ENCODE peak calls at places on chromosomes 12 and 14, in ten cellular contexts. One of them, this sample, is unnamed.

GRCh38 chr14:104593241-104593701 is 11.3 kb downstream of the TMEM179 start:
- DNase-seq in EH: no peak
- DNase-seq in ELF-1: no peak
- DNase-seq in PC-3: no peak
- DNase-seq in stimulated activated CD4-positive, alpha-beta T cell treated with anti-CD3 and anti-CD28 coated beads, Interleukin-15, amount 100 ng/mL, for 1 hour: no peak
- DNase-seq in NT2/D1: no peak
- DNase-seq in D341Med: no peak
- DNase-seq in H9: no peak
- DNase-seq in ecto neural progenitor cell: no peak
- DNase-seq in activated T-helper 1 cell treated with anti-CD3 and anti-CD28 coated beads, Interleukin-2, amount 50 U/mL, for 16 hours: no peak
- DNase-seq in this sample: no peak

GRCh38 chr14:75831455-75831854 is 150.3 kb downstream of the TGFB3 start:
- DNase-seq in EH: peak; percentile 84
- DNase-seq in ELF-1: no peak
- DNase-seq in PC-3: peak; percentile 87
- DNase-seq in stimulated activated CD4-positive, alpha-beta T cell treated with anti-CD3 and anti-CD28 coated beads, Interleukin-15, amount 100 ng/mL, for 1 hour: no peak
- DNase-seq in NT2/D1: no peak
- DNase-seq in D341Med: no peak
- DNase-seq in H9: no peak
- DNase-seq in ecto neural progenitor cell: no peak
- DNase-seq in activated T-helper 1 cell treated with anti-CD3 and anti-CD28 coated beads, Interleukin-2, amount 50 U/mL, for 16 hours: peak; percentile 8
- DNase-seq in this sample: peak; percentile 86

GRCh38 chr12:63400318-63400717 is 249.3 kb upstream of the AVPR1A start:
- DNase-seq in EH: no peak
- DNase-seq in ELF-1: no peak
- DNase-seq in PC-3: no peak
- DNase-seq in stimulated activated CD4-positive, alpha-beta T cell treated with anti-CD3 and anti-CD28 coated beads, Interleukin-15, amount 100 ng/mL, for 1 hour: no peak
- DNase-seq in NT2/D1: no peak
- DNase-seq in D341Med: no peak
- DNase-seq in H9: no peak
- DNase-seq in ecto neural progenitor cell: no peak
- DNase-seq in activated T-helper 1 cell treated with anti-CD3 and anti-CD28 coated beads, Interleukin-2, amount 50 U/mL, for 16 hours: no peak
- DNase-seq in this sample: peak; percentile 80

GRCh38 chr12:84136862-84137367 is 775.7 kb downstream of the SLC6A15 start:
- DNase-seq in EH: peak; percentile 67
- DNase-seq in ELF-1: no peak
- DNase-seq in PC-3: peak; percentile 91
- DNase-seq in stimulated activated CD4-positive, alpha-beta T cell treated with anti-CD3 and anti-CD28 coated beads, Interleukin-15, amount 100 ng/mL, for 1 hour: no peak
- DNase-seq in NT2/D1: no peak
- DNase-seq in D341Med: no peak
- DNase-seq in H9: no peak
- DNase-seq in ecto neural progenitor cell: no peak
- DNase-seq in activated T-helper 1 cell treated with anti-CD3 and anti-CD28 coated beads, Interleukin-2, amount 50 U/mL, for 16 hours: no peak
- DNase-seq in this sample: peak; percentile 87

GRCh38 chr12:389138-390096 is at the start of gene KDM5A:
- DNase-seq in EH: peak; percentile 91
- DNase-seq in ELF-1: peak; percentile 95
- DNase-seq in PC-3: peak; percentile 85
- DNase-seq in stimulated activated CD4-positive, alpha-beta T cell treated with anti-CD3 and anti-CD28 coated beads, Interleukin-15, amount 100 ng/mL, for 1 hour: peak; percentile 77
- DNase-seq in NT2/D1: peak; percentile 98
- DNase-seq in D341Med: peak; percentile 93
- DNase-seq in H9: peak; percentile 97
- DNase-seq in ecto neural progenitor cell: peak; percentile 98
- DNase-seq in activated T-helper 1 cell treated with anti-CD3 and anti-CD28 coated beads, Interleukin-2, amount 50 U/mL, for 16 hours: peak; percentile 89
- DNase-seq in this sample: peak; percentile 93

GRCh38 chr12:125568306-125568705 is 503.1 kb downstream of the AACS start:
- DNase-seq in EH: no peak
- DNase-seq in ELF-1: no peak
- DNase-seq in PC-3: no peak
- DNase-seq in stimulated activated CD4-positive, alpha-beta T cell treated with anti-CD3 and anti-CD28 coated beads, Interleukin-15, amount 100 ng/mL, for 1 hour: no peak
- DNase-seq in NT2/D1: no peak
- DNase-seq in D341Med: no peak
- DNase-seq in H9: no peak
- DNase-seq in ecto neural progenitor cell: no peak
- DNase-seq in activated T-helper 1 cell treated with anti-CD3 and anti-CD28 coated beads, Interleukin-2, amount 50 U/mL, for 16 hours: no peak
- DNase-seq in this sample: no peak

GRCh38 chr12:106581543-106582263 is 1.1 kb upstream of the RFX4 start:
- DNase-seq in EH: peak; percentile 16
- DNase-seq in ELF-1: peak; percentile 60
- DNase-seq in PC-3: no peak
- DNase-seq in stimulated activated CD4-positive, alpha-beta T cell treated with anti-CD3 and anti-CD28 coated beads, Interleukin-15, amount 100 ng/mL, for 1 hour: no peak
- DNase-seq in NT2/D1: no peak
- DNase-seq in D341Med: peak; percentile 50
- DNase-seq in H9: peak; percentile 85
- DNase-seq in ecto neural progenitor cell: peak; percentile 93
- DNase-seq in activated T-helper 1 cell treated with anti-CD3 and anti-CD28 coated beads, Interleukin-2, amount 50 U/mL, for 16 hours: no peak
- DNase-seq in this sample: no peak

GRCh38 chr12:22543246-22544037 is 900 bp downstream of the C2CD5 start:
- DNase-seq in EH: peak; percentile 19
- DNase-seq in ELF-1: peak; percentile 51
- DNase-seq in PC-3: peak; percentile 12
- DNase-seq in stimulated activated CD4-positive, alpha-beta T cell treated with anti-CD3 and anti-CD28 coated beads, Interleukin-15, amount 100 ng/mL, for 1 hour: peak; percentile 3
- DNase-seq in NT2/D1: no peak
- DNase-seq in D341Med: peak; percentile 66
- DNase-seq in H9: peak; percentile 46
- DNase-seq in ecto neural progenitor cell: no peak
- DNase-seq in activated T-helper 1 cell treated with anti-CD3 and anti-CD28 coated beads, Interleukin-2, amount 50 U/mL, for 16 hours: peak; percentile 24
- DNase-seq in this sample: peak; percentile 55

GRCh38 chr14:74437654-74438053 is 11.6 kb upstream of the SYNDIG1L start:
- DNase-seq in EH: peak; percentile 18
- DNase-seq in ELF-1: peak; percentile 38
- DNase-seq in PC-3: peak; percentile 24
- DNase-seq in stimulated activated CD4-positive, alpha-beta T cell treated with anti-CD3 and anti-CD28 coated beads, Interleukin-15, amount 100 ng/mL, for 1 hour: no peak
- DNase-seq in NT2/D1: no peak
- DNase-seq in D341Med: no peak
- DNase-seq in H9: no peak
- DNase-seq in ecto neural progenitor cell: peak; percentile 56
- DNase-seq in activated T-helper 1 cell treated with anti-CD3 and anti-CD28 coated beads, Interleukin-2, amount 50 U/mL, for 16 hours: no peak
- DNase-seq in this sample: no peak

GRCh38 chr12:47811070-47811391 is 8.7 kb downstream of the HDAC7 start:
- DNase-seq in EH: no peak
- DNase-seq in ELF-1: peak; percentile 70
- DNase-seq in PC-3: no peak
- DNase-seq in stimulated activated CD4-positive, alpha-beta T cell treated with anti-CD3 and anti-CD28 coated beads, Interleukin-15, amount 100 ng/mL, for 1 hour: no peak
- DNase-seq in NT2/D1: no peak
- DNase-seq in D341Med: no peak
- DNase-seq in H9: peak; percentile 59
- DNase-seq in ecto neural progenitor cell: no peak
- DNase-seq in activated T-helper 1 cell treated with anti-CD3 and anti-CD28 coated beads, Interleukin-2, amount 50 U/mL, for 16 hours: no peak
- DNase-seq in this sample: no peak

GRCh38 chr14:54423991-54424390 is 17.2 kb downstream of the CNIH1 start:
- DNase-seq in EH: no peak
- DNase-seq in ELF-1: no peak
- DNase-seq in PC-3: no peak
- DNase-seq in stimulated activated CD4-positive, alpha-beta T cell treated with anti-CD3 and anti-CD28 coated beads, Interleukin-15, amount 100 ng/mL, for 1 hour: no peak
- DNase-seq in NT2/D1: no peak
- DNase-seq in D341Med: no peak
- DNase-seq in H9: no peak
- DNase-seq in ecto neural progenitor cell: no peak
- DNase-seq in activated T-helper 1 cell treated with anti-CD3 and anti-CD28 coated beads, Interleukin-2, amount 50 U/mL, for 16 hours: no peak
- DNase-seq in this sample: no peak

GRCh38 chr12:92290881-92291280 is 145.2 kb upstream of the BTG1 start:
- DNase-seq in EH: peak; percentile 70
- DNase-seq in ELF-1: no peak
- DNase-seq in PC-3: no peak
- DNase-seq in stimulated activated CD4-positive, alpha-beta T cell treated with anti-CD3 and anti-CD28 coated beads, Interleukin-15, amount 100 ng/mL, for 1 hour: no peak
- DNase-seq in NT2/D1: no peak
- DNase-seq in D341Med: no peak
- DNase-seq in H9: no peak
- DNase-seq in ecto neural progenitor cell: no peak
- DNase-seq in activated T-helper 1 cell treated with anti-CD3 and anti-CD28 coated beads, Interleukin-2, amount 50 U/mL, for 16 hours: no peak
- DNase-seq in this sample: peak; percentile 14

GRCh38 chr12:21891763-21892217 is 49.4 kb downstream of the ABCC9 start:
- DNase-seq in EH: no peak
- DNase-seq in ELF-1: no peak
- DNase-seq in PC-3: no peak
- DNase-seq in stimulated activated CD4-positive, alpha-beta T cell treated with anti-CD3 and anti-CD28 coated beads, Interleukin-15, amount 100 ng/mL, for 1 hour: no peak
- DNase-seq in NT2/D1: no peak
- DNase-seq in D341Med: no peak
- DNase-seq in H9: no peak
- DNase-seq in ecto neural progenitor cell: no peak
- DNase-seq in activated T-helper 1 cell treated with anti-CD3 and anti-CD28 coated beads, Interleukin-2, amount 50 U/mL, for 16 hours: no peak
- DNase-seq in this sample: no peak

GRCh38 chr12:122527478-122527944 is 462 bp downstream of the KNTC1 start:
- DNase-seq in EH: peak; percentile 39
- DNase-seq in ELF-1: no peak
- DNase-seq in PC-3: peak; percentile 47
- DNase-seq in stimulated activated CD4-positive, alpha-beta T cell treated with anti-CD3 and anti-CD28 coated beads, Interleukin-15, amount 100 ng/mL, for 1 hour: no peak
- DNase-seq in NT2/D1: no peak
- DNase-seq in D341Med: peak; percentile 36
- DNase-seq in H9: peak; percentile 35
- DNase-seq in ecto neural progenitor cell: no peak
- DNase-seq in activated T-helper 1 cell treated with anti-CD3 and anti-CD28 coated beads, Interleukin-2, amount 50 U/mL, for 16 hours: no peak
- DNase-seq in this sample: peak; percentile 44

GRCh38 chr14:32352631-32353030 is 23.5 kb downstream of the AKAP6 start:
- DNase-seq in EH: peak; percentile 75
- DNase-seq in ELF-1: no peak
- DNase-seq in PC-3: no peak
- DNase-seq in stimulated activated CD4-positive, alpha-beta T cell treated with anti-CD3 and anti-CD28 coated beads, Interleukin-15, amount 100 ng/mL, for 1 hour: no peak
- DNase-seq in NT2/D1: no peak
- DNase-seq in D341Med: no peak
- DNase-seq in H9: no peak
- DNase-seq in ecto neural progenitor cell: no peak
- DNase-seq in activated T-helper 1 cell treated with anti-CD3 and anti-CD28 coated beads, Interleukin-2, amount 50 U/mL, for 16 hours: no peak
- DNase-seq in this sample: peak; percentile 58

GRCh38 chr12:1932264-1932777 is 13.9 kb upstream of the CACNA2D4 start:
- DNase-seq in EH: no peak
- DNase-seq in ELF-1: no peak
- DNase-seq in PC-3: no peak
- DNase-seq in stimulated activated CD4-positive, alpha-beta T cell treated with anti-CD3 and anti-CD28 coated beads, Interleukin-15, amount 100 ng/mL, for 1 hour: no peak
- DNase-seq in NT2/D1: no peak
- DNase-seq in D341Med: no peak
- DNase-seq in H9: peak; percentile 30
- DNase-seq in ecto neural progenitor cell: peak; percentile 43
- DNase-seq in activated T-helper 1 cell treated with anti-CD3 and anti-CD28 coated beads, Interleukin-2, amount 50 U/mL, for 16 hours: no peak
- DNase-seq in this sample: no peak

GRCh38 chr12:132161796-132162507 is 17.7 kb downstream of the NOC4L start:
- DNase-seq in EH: no peak
- DNase-seq in ELF-1: no peak
- DNase-seq in PC-3: no peak
- DNase-seq in stimulated activated CD4-positive, alpha-beta T cell treated with anti-CD3 and anti-CD28 coated beads, Interleukin-15, amount 100 ng/mL, for 1 hour: no peak
- DNase-seq in NT2/D1: no peak
- DNase-seq in D341Med: no peak
- DNase-seq in H9: no peak
- DNase-seq in ecto neural progenitor cell: no peak
- DNase-seq in activated T-helper 1 cell treated with anti-CD3 and anti-CD28 coated beads, Interleukin-2, amount 50 U/mL, for 16 hours: no peak
- DNase-seq in this sample: no peak

GRCh38 chr14:78291958-78292357 is 121.8 kb downstream of the NRXN3 start:
- DNase-seq in EH: no peak
- DNase-seq in ELF-1: no peak
- DNase-seq in PC-3: no peak
- DNase-seq in stimulated activated CD4-positive, alpha-beta T cell treated with anti-CD3 and anti-CD28 coated beads, Interleukin-15, amount 100 ng/mL, for 1 hour: no peak
- DNase-seq in NT2/D1: no peak
- DNase-seq in D341Med: no peak
- DNase-seq in H9: no peak
- DNase-seq in ecto neural progenitor cell: no peak
- DNase-seq in activated T-helper 1 cell treated with anti-CD3 and anti-CD28 coated beads, Interleukin-2, amount 50 U/mL, for 16 hours: no peak
- DNase-seq in this sample: no peak

GRCh38 chr12:113271853-113272561 is 50.7 kb downstream of the TPCN1 start:
- DNase-seq in EH: peak; percentile 89
- DNase-seq in ELF-1: peak; percentile 47
- DNase-seq in PC-3: no peak
- DNase-seq in stimulated activated CD4-positive, alpha-beta T cell treated with anti-CD3 and anti-CD28 coated beads, Interleukin-15, amount 100 ng/mL, for 1 hour: no peak
- DNase-seq in NT2/D1: no peak
- DNase-seq in D341Med: no peak
- DNase-seq in H9: no peak
- DNase-seq in ecto neural progenitor cell: no peak
- DNase-seq in activated T-helper 1 cell treated with anti-CD3 and anti-CD28 coated beads, Interleukin-2, amount 50 U/mL, for 16 hours: no peak
- DNase-seq in this sample: peak; percentile 59

GRCh38 chr12:47739297-47739696 is 14.0 kb upstream of the ENDOU start:
- DNase-seq in EH: no peak
- DNase-seq in ELF-1: no peak
- DNase-seq in PC-3: no peak
- DNase-seq in stimulated activated CD4-positive, alpha-beta T cell treated with anti-CD3 and anti-CD28 coated beads, Interleukin-15, amount 100 ng/mL, for 1 hour: no peak
- DNase-seq in NT2/D1: no peak
- DNase-seq in D341Med: no peak
- DNase-seq in H9: no peak
- DNase-seq in ecto neural progenitor cell: no peak
- DNase-seq in activated T-helper 1 cell treated with anti-CD3 and anti-CD28 coated beads, Interleukin-2, amount 50 U/mL, for 16 hours: no peak
- DNase-seq in this sample: no peak

GRCh38 chr14:50854521-50854920 is 17.3 kb upstream of the ABHD12B start:
- DNase-seq in EH: no peak
- DNase-seq in ELF-1: no peak
- DNase-seq in PC-3: no peak
- DNase-seq in stimulated activated CD4-positive, alpha-beta T cell treated with anti-CD3 and anti-CD28 coated beads, Interleukin-15, amount 100 ng/mL, for 1 hour: no peak
- DNase-seq in NT2/D1: no peak
- DNase-seq in D341Med: no peak
- DNase-seq in H9: no peak
- DNase-seq in ecto neural progenitor cell: no peak
- DNase-seq in activated T-helper 1 cell treated with anti-CD3 and anti-CD28 coated beads, Interleukin-2, amount 50 U/mL, for 16 hours: no peak
- DNase-seq in this sample: no peak

GRCh38 chr12:31362115-31362758 is 36.3 kb upstream of the SINHCAF start:
- DNase-seq in EH: no peak
- DNase-seq in ELF-1: no peak
- DNase-seq in PC-3: no peak
- DNase-seq in stimulated activated CD4-positive, alpha-beta T cell treated with anti-CD3 and anti-CD28 coated beads, Interleukin-15, amount 100 ng/mL, for 1 hour: no peak
- DNase-seq in NT2/D1: peak; percentile 72
- DNase-seq in D341Med: no peak
- DNase-seq in H9: peak; percentile 76
- DNase-seq in ecto neural progenitor cell: peak; percentile 69
- DNase-seq in activated T-helper 1 cell treated with anti-CD3 and anti-CD28 coated beads, Interleukin-2, amount 50 U/mL, for 16 hours: no peak
- DNase-seq in this sample: peak; percentile 14

GRCh38 chr14:104738375-104739019 is 14.4 kb upstream of the SIVA1 start:
- DNase-seq in EH: no peak
- DNase-seq in ELF-1: no peak
- DNase-seq in PC-3: no peak
- DNase-seq in stimulated activated CD4-positive, alpha-beta T cell treated with anti-CD3 and anti-CD28 coated beads, Interleukin-15, amount 100 ng/mL, for 1 hour: no peak
- DNase-seq in NT2/D1: no peak
- DNase-seq in D341Med: no peak
- DNase-seq in H9: no peak
- DNase-seq in ecto neural progenitor cell: no peak
- DNase-seq in activated T-helper 1 cell treated with anti-CD3 and anti-CD28 coated beads, Interleukin-2, amount 50 U/mL, for 16 hours: no peak
- DNase-seq in this sample: no peak

GRCh38 chr12:39616251-39616650 is 3.4 kb downstream of the ABCD2 start:
- DNase-seq in EH: no peak
- DNase-seq in ELF-1: no peak
- DNase-seq in PC-3: no peak
- DNase-seq in stimulated activated CD4-positive, alpha-beta T cell treated with anti-CD3 and anti-CD28 coated beads, Interleukin-15, amount 100 ng/mL, for 1 hour: no peak
- DNase-seq in NT2/D1: no peak
- DNase-seq in D341Med: no peak
- DNase-seq in H9: no peak
- DNase-seq in ecto neural progenitor cell: no peak
- DNase-seq in activated T-helper 1 cell treated with anti-CD3 and anti-CD28 coated beads, Interleukin-2, amount 50 U/mL, for 16 hours: no peak
- DNase-seq in this sample: no peak